ENCODE peak calls at places on chromosomes 5 and 9, in eight cellular contexts. One of them, this sample, is unnamed.

GRCh38 chr9:72807765-72808445 is 144.9 kb downstream of the ALDH1A1 start:
- DNase-seq in heart right ventricle: no peak
- DNase-seq in colonic mucosa: no peak
- DNase-seq in cardiac muscle cell: no peak
- DNase-seq in brain microvascular endothelial cell: no peak
- DNase-seq in psoas muscle: no peak
- DNase-seq in GM23338: peak; percentile 47
- DNase-seq in MM.1S: no peak
- DNase-seq in this sample: no peak

GRCh38 chr9:124326378-124326777 is 68.6 kb downstream of the NEK6 start:
- DNase-seq in heart right ventricle: no peak
- DNase-seq in colonic mucosa: no peak
- DNase-seq in cardiac muscle cell: no peak
- DNase-seq in brain microvascular endothelial cell: no peak
- DNase-seq in psoas muscle: no peak
- DNase-seq in GM23338: no peak
- DNase-seq in MM.1S: no peak
- DNase-seq in this sample: no peak

GRCh38 chr5:51829691-51830090 is 446.4 kb downstream of the ISL1 start:
- DNase-seq in heart right ventricle: no peak
- DNase-seq in colonic mucosa: no peak
- DNase-seq in cardiac muscle cell: no peak
- DNase-seq in brain microvascular endothelial cell: no peak
- DNase-seq in psoas muscle: no peak
- DNase-seq in GM23338: no peak
- DNase-seq in MM.1S: no peak
- DNase-seq in this sample: no peak

GRCh38 chr5:112342364-112342763 is 76.7 kb downstream of the EPB41L4A start:
- DNase-seq in heart right ventricle: no peak
- DNase-seq in colonic mucosa: no peak
- DNase-seq in cardiac muscle cell: no peak
- DNase-seq in brain microvascular endothelial cell: no peak
- DNase-seq in psoas muscle: no peak
- DNase-seq in GM23338: no peak
- DNase-seq in MM.1S: no peak
- DNase-seq in this sample: no peak

GRCh38 chr9:133207021-133207531 is 2.0 kb downstream of the OBP2B start:
- DNase-seq in heart right ventricle: no peak
- DNase-seq in colonic mucosa: no peak
- DNase-seq in cardiac muscle cell: no peak
- DNase-seq in brain microvascular endothelial cell: no peak
- DNase-seq in psoas muscle: peak; percentile 29
- DNase-seq in GM23338: no peak
- DNase-seq in MM.1S: no peak
- DNase-seq in this sample: no peak

GRCh38 chr9:135992486-135993408 is 31.6 kb upstream of the UBAC1 start:
- DNase-seq in heart right ventricle: peak; percentile 91
- DNase-seq in colonic mucosa: peak; percentile 77
- DNase-seq in cardiac muscle cell: peak; percentile 81
- DNase-seq in brain microvascular endothelial cell: peak; percentile 56
- DNase-seq in psoas muscle: peak; percentile 90
- DNase-seq in GM23338: peak; percentile 79
- DNase-seq in MM.1S: peak; percentile 45
- DNase-seq in this sample: peak; percentile 65

GRCh38 chr5:54270326-54270725 is 40.0 kb downstream of the ARL15 start:
- DNase-seq in heart right ventricle: no peak
- DNase-seq in colonic mucosa: no peak
- DNase-seq in cardiac muscle cell: no peak
- DNase-seq in brain microvascular endothelial cell: no peak
- DNase-seq in psoas muscle: no peak
- DNase-seq in GM23338: no peak
- DNase-seq in MM.1S: no peak
- DNase-seq in this sample: no peak

GRCh38 chr5:90865194-90865593 is 306.6 kb downstream of the ADGRV1 start:
- DNase-seq in heart right ventricle: no peak
- DNase-seq in colonic mucosa: no peak
- DNase-seq in cardiac muscle cell: no peak
- DNase-seq in brain microvascular endothelial cell: no peak
- DNase-seq in psoas muscle: no peak
- DNase-seq in GM23338: no peak
- DNase-seq in MM.1S: no peak
- DNase-seq in this sample: no peak

GRCh38 chr9:112872019-112872418 is 18.7 kb downstream of the SLC46A2 start:
- DNase-seq in heart right ventricle: no peak
- DNase-seq in colonic mucosa: no peak
- DNase-seq in cardiac muscle cell: no peak
- DNase-seq in brain microvascular endothelial cell: no peak
- DNase-seq in psoas muscle: no peak
- DNase-seq in GM23338: no peak
- DNase-seq in MM.1S: no peak
- DNase-seq in this sample: no peak

GRCh38 chr5:170631471-170632195 is 127.8 kb downstream of the KCNIP1 start:
- DNase-seq in heart right ventricle: no peak
- DNase-seq in colonic mucosa: no peak
- DNase-seq in cardiac muscle cell: peak; percentile 65
- DNase-seq in brain microvascular endothelial cell: no peak
- DNase-seq in psoas muscle: no peak
- DNase-seq in GM23338: peak; percentile 72
- DNase-seq in MM.1S: no peak
- DNase-seq in this sample: no peak

GRCh38 chr9:89640391-89640790 is 35.6 kb downstream of the GADD45G start:
- DNase-seq in heart right ventricle: no peak
- DNase-seq in colonic mucosa: no peak
- DNase-seq in cardiac muscle cell: no peak
- DNase-seq in brain microvascular endothelial cell: no peak
- DNase-seq in psoas muscle: no peak
- DNase-seq in GM23338: no peak
- DNase-seq in MM.1S: no peak
- DNase-seq in this sample: no peak

GRCh38 chr5:157390179-157390923 is 69.7 kb upstream of the NIPAL4 start:
- DNase-seq in heart right ventricle: no peak
- DNase-seq in colonic mucosa: peak; percentile 33
- DNase-seq in cardiac muscle cell: no peak
- DNase-seq in brain microvascular endothelial cell: peak; percentile 89
- DNase-seq in psoas muscle: no peak
- DNase-seq in GM23338: no peak
- DNase-seq in MM.1S: no peak
- DNase-seq in this sample: peak; percentile 44

GRCh38 chr5:13591621-13592020 is 352.9 kb downstream of the DNAH5 start:
- DNase-seq in heart right ventricle: no peak
- DNase-seq in colonic mucosa: no peak
- DNase-seq in cardiac muscle cell: no peak
- DNase-seq in brain microvascular endothelial cell: peak; percentile 84
- DNase-seq in psoas muscle: no peak
- DNase-seq in GM23338: no peak
- DNase-seq in MM.1S: no peak
- DNase-seq in this sample: peak; percentile 39

GRCh38 chr5:83899351-83899970 is 178.8 kb upstream of the HAPLN1 start:
- DNase-seq in heart right ventricle: no peak
- DNase-seq in colonic mucosa: no peak
- DNase-seq in cardiac muscle cell: no peak
- DNase-seq in brain microvascular endothelial cell: peak; percentile 32
- DNase-seq in psoas muscle: no peak
- DNase-seq in GM23338: no peak
- DNase-seq in MM.1S: no peak
- DNase-seq in this sample: no peak

GRCh38 chr9:121972501-121972981 is 120.6 kb downstream of the TTLL11 start:
- DNase-seq in heart right ventricle: no peak
- DNase-seq in colonic mucosa: peak; percentile 87
- DNase-seq in cardiac muscle cell: no peak
- DNase-seq in brain microvascular endothelial cell: peak; percentile 69
- DNase-seq in psoas muscle: no peak
- DNase-seq in GM23338: peak; percentile 23
- DNase-seq in MM.1S: no peak
- DNase-seq in this sample: no peak

GRCh38 chr5:756171-756570 is 28.4 kb downstream of the ZDHHC11B start:
- DNase-seq in heart right ventricle: no peak
- DNase-seq in colonic mucosa: peak; percentile 18
- DNase-seq in cardiac muscle cell: no peak
- DNase-seq in brain microvascular endothelial cell: no peak
- DNase-seq in psoas muscle: no peak
- DNase-seq in GM23338: no peak
- DNase-seq in MM.1S: no peak
- DNase-seq in this sample: no peak

GRCh38 chr9:68500457-68501158 is 40.1 kb downstream of the TMEM252 start:
- DNase-seq in heart right ventricle: no peak
- DNase-seq in colonic mucosa: no peak
- DNase-seq in cardiac muscle cell: no peak
- DNase-seq in brain microvascular endothelial cell: peak; percentile 5
- DNase-seq in psoas muscle: no peak
- DNase-seq in GM23338: peak; percentile 3
- DNase-seq in MM.1S: no peak
- DNase-seq in this sample: no peak

GRCh38 chr5:100505984-100506670 is 29.0 kb upstream of the FAM174A start:
- DNase-seq in heart right ventricle: no peak
- DNase-seq in colonic mucosa: no peak
- DNase-seq in cardiac muscle cell: no peak
- DNase-seq in brain microvascular endothelial cell: peak; percentile 63
- DNase-seq in psoas muscle: no peak
- DNase-seq in GM23338: no peak
- DNase-seq in MM.1S: no peak
- DNase-seq in this sample: peak; percentile 46

GRCh38 chr9:104238668-104239067 is 144.6 kb downstream of the SMC2 start:
- DNase-seq in heart right ventricle: no peak
- DNase-seq in colonic mucosa: no peak
- DNase-seq in cardiac muscle cell: no peak
- DNase-seq in brain microvascular endothelial cell: no peak
- DNase-seq in psoas muscle: no peak
- DNase-seq in GM23338: no peak
- DNase-seq in MM.1S: no peak
- DNase-seq in this sample: no peak

GRCh38 chr9:104232781-104233341 is 138.8 kb downstream of the SMC2 start:
- DNase-seq in heart right ventricle: no peak
- DNase-seq in colonic mucosa: no peak
- DNase-seq in cardiac muscle cell: no peak
- DNase-seq in brain microvascular endothelial cell: peak; percentile 87
- DNase-seq in psoas muscle: no peak
- DNase-seq in GM23338: no peak
- DNase-seq in MM.1S: no peak
- DNase-seq in this sample: no peak

GRCh38 chr9:104233366-104233765 is 139.3 kb downstream of the SMC2 start:
- DNase-seq in heart right ventricle: no peak
- DNase-seq in colonic mucosa: no peak
- DNase-seq in cardiac muscle cell: no peak
- DNase-seq in brain microvascular endothelial cell: no peak
- DNase-seq in psoas muscle: no peak
- DNase-seq in GM23338: no peak
- DNase-seq in MM.1S: no peak
- DNase-seq in this sample: no peak
- TF ChIP-seq CTCF in heart right ventricle: no peak
- TF ChIP-seq CTCF in colonic mucosa: no peak
- TF ChIP-seq CTCF in cardiac muscle cell: no peak
- TF ChIP-seq CTCF in brain microvascular endothelial cell: no peak
- TF ChIP-seq CTCF in psoas muscle: no peak
- TF ChIP-seq CTCF in GM23338: no peak
- TF ChIP-seq CTCF in MM.1S: no peak
- TF ChIP-seq CTCF in this sample: no peak

DNA sequence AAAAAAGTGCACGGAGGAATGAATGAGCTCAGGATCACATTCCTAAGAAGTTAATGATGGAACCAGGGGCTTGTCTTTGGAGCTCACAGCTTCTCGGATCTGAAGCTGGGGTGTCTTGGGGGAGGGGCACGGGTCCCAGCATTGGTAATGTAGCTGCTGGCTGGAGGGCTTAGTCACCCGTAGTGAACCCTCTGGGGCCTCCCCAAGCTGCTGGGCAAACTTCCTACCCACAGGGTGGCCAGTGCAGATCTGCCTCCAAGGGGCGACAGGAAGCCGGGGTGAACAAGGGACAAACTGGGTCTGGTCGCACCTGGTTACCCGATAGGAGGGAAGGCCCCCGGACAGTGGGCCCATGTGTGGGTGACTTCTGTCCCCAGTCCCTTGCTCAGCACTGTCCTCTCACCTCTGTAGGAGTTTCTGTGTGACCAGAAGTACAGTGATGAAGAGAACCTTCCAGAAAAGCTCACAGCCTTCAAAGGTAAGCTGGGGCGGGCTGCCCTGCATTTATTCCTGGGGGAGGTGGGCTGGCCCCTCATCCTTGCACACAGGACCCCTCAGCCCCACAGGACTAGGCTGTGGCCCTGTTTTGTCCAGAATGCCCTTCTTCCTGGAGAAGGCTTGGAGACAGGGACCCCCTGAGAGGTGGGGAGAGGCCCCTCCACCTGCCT is 14.1 kb upstream of the NUP214 start:
- DNase-seq in heart right ventricle: no peak
- DNase-seq in colonic mucosa: no peak
- DNase-seq in cardiac muscle cell: no peak
- DNase-seq in brain microvascular endothelial cell: no peak
- DNase-seq in psoas muscle: no peak
- DNase-seq in GM23338: peak; percentile 36
- DNase-seq in MM.1S: no peak
- DNase-seq in this sample: no peak
- H3K27me3 ChIP-seq in heart right ventricle: no peaks in the 10 kb centered on the region
- H3K27me3 ChIP-seq in colonic mucosa: no peaks in the 10 kb centered on the region
- H3K27me3 ChIP-seq in cardiac muscle cell: no peaks in the 10 kb centered on the region
- H3K27me3 ChIP-seq in brain microvascular endothelial cell: peaks cover 33% of the 10 kb centered on the region
- H3K27me3 ChIP-seq in psoas muscle: peaks cover 5% of the 10 kb centered on the region
- H3K27me3 ChIP-seq in GM23338: no peaks in the 10 kb centered on the region
- H3K27me3 ChIP-seq in MM.1S: peaks cover 93% of the 10 kb centered on the region
- H3K27me3 ChIP-seq in this sample: peaks cover 16% of the 10 kb centered on the region

GRCh38 chr5:129137637-129138036 is 43.1 kb downstream of the ISOC1 start:
- DNase-seq in heart right ventricle: no peak
- DNase-seq in colonic mucosa: no peak
- DNase-seq in cardiac muscle cell: no peak
- DNase-seq in brain microvascular endothelial cell: no peak
- DNase-seq in psoas muscle: no peak
- DNase-seq in GM23338: no peak
- DNase-seq in MM.1S: no peak
- DNase-seq in this sample: no peak

GRCh38 chr5:129135633-129136032 is 41.1 kb downstream of the ISOC1 start:
- DNase-seq in heart right ventricle: no peak
- DNase-seq in colonic mucosa: no peak
- DNase-seq in cardiac muscle cell: no peak
- DNase-seq in brain microvascular endothelial cell: no peak
- DNase-seq in psoas muscle: no peak
- DNase-seq in GM23338: peak; percentile 74
- DNase-seq in MM.1S: peak; percentile 9
- DNase-seq in this sample: no peak

DNA sequence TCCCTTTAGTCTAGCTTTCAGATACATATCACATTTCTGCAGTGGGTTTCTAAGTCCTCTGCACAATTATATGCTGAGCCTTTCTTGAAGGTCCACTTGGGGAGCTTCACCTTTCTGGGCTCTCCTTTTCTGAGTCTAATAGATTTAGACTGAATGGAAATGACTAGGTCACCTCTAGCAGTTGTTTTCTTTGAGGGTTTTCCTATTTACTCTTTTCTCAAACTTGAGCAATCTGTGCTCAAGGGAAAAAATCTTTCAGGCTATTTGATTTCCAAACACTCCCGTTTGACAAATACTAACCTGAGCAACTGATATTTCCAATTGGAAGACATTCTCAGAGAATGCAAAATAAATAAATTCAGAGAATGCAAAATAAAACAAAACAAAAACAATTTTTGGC is 39.0 kb downstream of the ISOC1 start:
- DNase-seq in heart right ventricle: no peak
- DNase-seq in colonic mucosa: no peak
- DNase-seq in cardiac muscle cell: no peak
- DNase-seq in brain microvascular endothelial cell: no peak
- DNase-seq in psoas muscle: no peak
- DNase-seq in GM23338: no peak
- DNase-seq in MM.1S: no peak
- DNase-seq in this sample: no peak
- H3K4me3 ChIP-seq in heart right ventricle: no peak overlapping the region
- H3K4me3 ChIP-seq in colonic mucosa: no peak overlapping the region
- H3K4me3 ChIP-seq in cardiac muscle cell: no peak overlapping the region
- H3K4me3 ChIP-seq in brain microvascular endothelial cell: no peak overlapping the region
- H3K4me3 ChIP-seq in psoas muscle: no peak overlapping the region
- H3K4me3 ChIP-seq in GM23338: no peak overlapping the region
- H3K4me3 ChIP-seq in MM.1S: no peak overlapping the region
- H3K4me3 ChIP-seq in this sample: no peak overlapping the region

GRCh38 chr5:62354028-62354874 is 48.2 kb downstream of the KIF2A start:
- DNase-seq in heart right ventricle: peak; percentile 17
- DNase-seq in colonic mucosa: no peak
- DNase-seq in cardiac muscle cell: peak; percentile 60
- DNase-seq in brain microvascular endothelial cell: peak; percentile 67
- DNase-seq in psoas muscle: no peak
- DNase-seq in GM23338: peak; percentile 51
- DNase-seq in MM.1S: peak; percentile 55
- DNase-seq in this sample: peak; percentile 11
- TF ChIP-seq CTCF in heart right ventricle: peak; percentile 48
- TF ChIP-seq CTCF in colonic mucosa: peak; percentile 65
- TF ChIP-seq CTCF in cardiac muscle cell: peak; percentile 55
- TF ChIP-seq CTCF in brain microvascular endothelial cell: peak; percentile 41
- TF ChIP-seq CTCF in psoas muscle: peak; percentile 70
- TF ChIP-seq CTCF in GM23338: peak; percentile 47
- TF ChIP-seq CTCF in MM.1S: peak; percentile 60
- TF ChIP-seq CTCF in this sample: peak; percentile 64

This sample was measured in AG04450.